ENCODE peak calls at places on chromosomes 13 and 19, in four cellular contexts. A, K, G and V are unnamed samples.
A peak's percentile ranks its signal among the peaks of the same experiment; 100 is the strongest.

GRCh38 chr19:3282155-3282554 is 57.7 kb downstream of the CELF5 start:
- DNase-seq in A (no peak), K (no peak), G (no peak), V (no peak)

GRCh38 chr13:96053003-96053703 is at the start of gene UGGT2:
- DNase-seq in A (peak; percentile 95), K (peak; percentile 96), G (no peak), V (no peak)

GRCh38 chr19:57351867-57352266 is 796 bp downstream of the ZNF304 start:
- DNase-seq in A (no peak), K (peak; percentile 9), G (no peak), V (no peak)

GRCh38 chr13:48265217-48265815 is 32.3 kb downstream of the ITM2B start:
- DNase-seq in A (no peak), K (peak; percentile 26), G (peak; percentile 27), V (peak; percentile 90)

GRCh38 chr13:84446972-84447700 is 564.9 kb upstream of the SLITRK1 start:
- DNase-seq in A (no peak), K (no peak), G (no peak), V (no peak)

GRCh38 chr19:46919324-46919723 is 58.5 kb downstream of the ARHGAP35 start:
- DNase-seq in A (no peak), K (peak; percentile 74), G (no peak), V (no peak)

GRCh38 chr13:51518847-51519246 is 65.4 kb upstream of the WDFY2 start:
- DNase-seq in A (no peak), K (peak; percentile 96), G (peak; percentile 28), V (no peak)

GRCh38 chr19:6680141-6680540 is 10.2 kb upstream of the TNFSF14 start:
- DNase-seq in A (no peak), K (peak; percentile 35), G (no peak), V (no peak)

GRCh38 chr13:51258612-51259358 is 36.6 kb downstream of the FAM124A start:
- DNase-seq in A (no peak), K (no peak), G (no peak), V (no peak)

GRCh38 chr19:1183543-1184172 is 9.6 kb upstream of the SBNO2 start:
- DNase-seq in A (peak; percentile 66), K (peak; percentile 95), G (no peak), V (no peak)

GRCh38 chr19:32238076-32238475 is 107.3 kb upstream of the ZNF507 start:
- DNase-seq in A (no peak), K (no peak), G (no peak), V (no peak)

GRCh38 chr13:76189882-76190519 is 553.9 kb downstream of the LMO7 start:
- DNase-seq in A (no peak), K (no peak), G (no peak), V (no peak)

GRCh38 chr19:46631481-46631880 is 4.5 kb downstream of the GNG8 start:
- DNase-seq in A (no peak), K (no peak), G (no peak), V (no peak)

GRCh38 chr13:98821372-98822237 is 69.1 kb upstream of the SLC15A1 start:
- DNase-seq in A (no peak), K (peak; percentile 78), G (no peak), V (no peak)

GRCh38 chr19:38745316-38745715 is 1.0 kb upstream of the CAPN12 start:
- DNase-seq in A (no peak), K (no peak), G (no peak), V (no peak)

GRCh38 chr13:81138353-81138995 is 797.5 kb upstream of the SPRY2 start:
- DNase-seq in A (no peak), K (no peak), G (no peak), V (no peak)

GRCh38 chr19:54201172-54201701 is 579 bp downstream of the RPS9 start:
- DNase-seq in A (no peak), K (no peak), G (no peak), V (no peak)

GRCh38 chr19:6334490-6335285 is 1.3 kb upstream of the ACER1 start:
- DNase-seq in A (no peak), K (no peak), G (no peak), V (no peak)

GRCh38 chr13:23578411-23579071 is 8.3 kb downstream of the TNFRSF19 start:
- DNase-seq in A (peak; percentile 86), K (peak; percentile 83), G (no peak), V (peak; percentile 15)

GRCh38 chr19:17209126-17210036 is 5.8 kb upstream of the USE1 start:
- DNase-seq in A (no peak), K (no peak), G (no peak), V (peak; percentile 59)

GRCh38 chr13:106755542-106755941 is 187.6 kb upstream of the ARGLU1 start:
- DNase-seq in A (no peak), K (peak; percentile 79), G (no peak), V (no peak)

GRCh38 chr19:42048992-42049391 is 21.0 kb downstream of the GRIK5 start:
- DNase-seq in A (no peak), K (no peak), G (no peak), V (no peak)

GRCh38 chr13:94548382-94549240 is 47.3 kb downstream of the TGDS start:
- DNase-seq in A (peak; percentile 65), K (no peak), G (peak; percentile 32), V (peak; percentile 50)

GRCh38 chr13:98944336-98944735 is 33.5 kb downstream of the DOCK9 start:
- DNase-seq in A (no peak), K (no peak), G (no peak), V (no peak)

GRCh38 chr13:79678100-79678499 is 197.1 kb downstream of the NDFIP2 start:
- DNase-seq in A (no peak), K (peak; percentile 51), G (no peak), V (no peak)

GRCh38 chr13:31200636-31200970 is 828 bp downstream of the B3GLCT start:
- DNase-seq in A (peak; percentile 61), K (peak; percentile 56), G (peak; percentile 52), V (peak; percentile 50)